ENCODE peak calls at places on chromosomes 16 and 17, in four cellular contexts. Q, B, E and G are unnamed samples.

GRCh38 chr17:16872836-16873653 is 98.9 kb downstream of the TNFRSF13B start:
- DNase-seq in E (peak; percentile 59), B (peak; percentile 57), Q (peak; percentile 70), G (no peak)

GRCh38 chr17:28684963-28685362 is 23.0 kb downstream of the SUPT6H start:
- DNase-seq in E (peak; percentile 62), B (no peak), Q (peak; percentile 76), G (no peak)

GRCh38 chr16:80899804-80900592 is 95.6 kb upstream of the CDYL2 start:
- DNase-seq in B (no peak), Q (peak; percentile 24), E (peak; percentile 5), G (peak; percentile 77)

GRCh38 chr17:40412880-40413279 is 4.8 kb downstream of the TOP2A start:
- DNase-seq in B (no peak), E (no peak), Q (no peak), G (no peak)

GRCh38 chr16:57748596-57748995 is 13.0 kb downstream of the KATNB1 start:
- DNase-seq in B (no peak), Q (no peak), E (no peak), G (no peak)

GRCh38 chr16:8727084-8727590 is 52.7 kb downstream of the ABAT start:
- DNase-seq in Q (no peak), B (no peak), E (no peak), G (no peak)

GRCh38 chr17:64378890-64379354 is 11.7 kb downstream of the PECAM1 start:
- DNase-seq in Q (no peak), E (peak; percentile 31), B (no peak), G (no peak)

GRCh38 chr17:55764610-55765009 is 13.8 kb downstream of the PCTP start:
- DNase-seq in E (no peak), Q (no peak), B (no peak), G (no peak)

GRCh38 chr17:81868674-81869220 is 2.4 kb downstream of the ARHGDIA start:
- DNase-seq in B (no peak), E (peak; percentile 38), Q (no peak), G (no peak)

GRCh38 chr16:1379863-1380174 is 28.1 kb downstream of the GNPTG start:
- DNase-seq in B (no peak), Q (no peak), E (no peak), G (no peak)

GRCh38 chr17:72802726-72803125 is 289.8 kb downstream of the SLC39A11 start:
- DNase-seq in E (no peak), B (no peak), Q (no peak), G (no peak)

GRCh38 chr16:70418274-70418992 is 20.5 kb downstream of the ST3GAL2 start:
- DNase-seq in E (no peak), Q (no peak), B (no peak), G (no peak)

GRCh38 chr16:12602811-12603698 is 200.6 kb downstream of the CPPED1 start:
- DNase-seq in B (no peak), E (peak; percentile 52), Q (no peak), G (no peak)

GRCh38 chr16:77669057-77669456 is 53.3 kb upstream of the NUDT7 start:
- DNase-seq in E (no peak), B (no peak), Q (no peak), G (no peak)

GRCh38 chr16:192686-193085 is 12.4 kb downstream of the HBQ1 start:
- DNase-seq in Q (no peak), E (no peak), B (no peak), G (no peak)

GRCh38 chr17:31608659-31609254 is 217.3 kb downstream of the RAB11FIP4 start:
- DNase-seq in E (no peak), B (no peak), Q (no peak), G (no peak)

GRCh38 chr16:56606688-56607618 is 1.4 kb upstream of the MT2A start:
- DNase-seq in Q (no peak), E (peak; percentile 6), B (no peak), G (peak; percentile 95)

GRCh38 chr17:21373034-21373433 is 3.1 kb upstream of the KCNJ12 start:
- DNase-seq in B (no peak), Q (no peak), E (no peak), G (no peak)

GRCh38 chr17:50260501-50260911 is 13.8 kb upstream of the TMEM92 start:
- DNase-seq in E (no peak), Q (no peak), B (no peak), G (no peak)

GRCh38 chr16:20084624-20085226 is 11.0 kb upstream of the GPR139 start:
- DNase-seq in Q (peak; percentile 6), B (no peak), E (peak; percentile 15), G (no peak)

GRCh38 chr16:2663553-2664521 is 18.5 kb upstream of the KCTD5 start:
- DNase-seq in E (no peak), B (no peak), Q (peak; percentile 72), G (no peak)

GRCh38 chr16:46731691-46732555 is 16.2 kb downstream of the MYLK3 start:
- DNase-seq in B (no peak), E (no peak), Q (no peak), G (no peak)

GRCh38 chr16:53605979-53606378 is 97.7 kb downstream of the RPGRIP1L start:
- DNase-seq in Q (no peak), E (no peak), B (no peak), G (no peak)

GRCh38 chr16:73710526-73710925 is 586.1 kb upstream of the PSMD7 start:
- DNase-seq in B (no peak), Q (no peak), E (no peak), G (no peak)

GRCh38 chr17:63623786-63624185 is 1.6 kb downstream of the MAP3K3 start:
- DNase-seq in E (no peak), Q (no peak), B (no peak), G (no peak)

GRCh38 chr17:15480209-15480608 is 12.8 kb upstream of the CDRT4 start:
- DNase-seq in B (no peak), E (no peak), Q (no peak), G (no peak)

GRCh38 chr16:10988164-10988803 is 43.9 kb downstream of the CLEC16A start:
- DNase-seq in B (peak; percentile 78), E (peak; percentile 28), Q (no peak), G (no peak)

GRCh38 chr17:47895254-47895855 is 681 bp upstream of the SP2 start:
- DNase-seq in B (no peak), Q (no peak), E (peak; percentile 72), G (no peak)

GRCh38 chr17:71628306-71628705 is 492.5 kb upstream of the SOX9 start:
- DNase-seq in E (no peak), B (no peak), Q (no peak), G (no peak)

GRCh38 chr17:78735832-78736525 is 46.1 kb downstream of the CYTH1 start:
- DNase-seq in E (peak; percentile 85), Q (no peak), B (no peak), G (no peak)